ENCODE peak calls at places on chromosomes 12 and 14, in four cellular contexts. L is activated B cell treated with CpG ODN at 0.5 μM for 24 hours, I is fibroblast of lung, S is IMR-90. W is an unnamed sample.

GRCh38 chr12:109027767-109028166 is 6.9 kb upstream of the SVOP start:
- DNase-seq in L (no peak), I (peak; percentile 6), S (peak; percentile 64), W (peak; percentile 11)

GRCh38 chr14:30915596-30915995 is 41.2 kb downstream of the COCH start:
- DNase-seq in L (no peak), S (no peak), I (no peak), W (no peak)

GRCh38 chr12:78062781-78063180 is 232.1 kb downstream of the NAV3 start:
- DNase-seq in I (peak; percentile 84), L (no peak), S (peak; percentile 83), W (peak; percentile 77)

GRCh38 chr14:35215110-35215872 is 76.9 kb upstream of the PSMA6 start:
- DNase-seq in S (peak; percentile 80), I (peak; percentile 71), L (no peak), W (peak; percentile 78)

GRCh38 chr12:46152456-46152855 is 116.4 kb downstream of the SLC38A1 start:
- DNase-seq in S (no peak), I (no peak), L (no peak), W (no peak)

GRCh38 chr12:94553875-94554274 is 94.2 kb upstream of the CEP83 start:
- DNase-seq in L (no peak), S (no peak), I (no peak), W (no peak)

GRCh38 chr14:49940805-49941421 is 48.0 kb downstream of the ARF6 start:
- DNase-seq in I (peak; percentile 71), L (no peak), S (peak; percentile 64), W (peak; percentile 51)

GRCh38 chr12:39626033-39626814 is 6.6 kb upstream of the ABCD2 start:
- DNase-seq in I (no peak), L (no peak), S (no peak), W (no peak)

GRCh38 chr12:29634057-29634456 is 136.6 kb upstream of the OVCH1 start:
- DNase-seq in L (no peak), I (peak; percentile 57), S (peak; percentile 55), W (peak; percentile 78)

GRCh38 chr14:96793547-96793946 is 3.6 kb upstream of the VRK1 start:
- DNase-seq in L (no peak), S (no peak), I (peak; percentile 6), W (peak; percentile 28)

DNA sequence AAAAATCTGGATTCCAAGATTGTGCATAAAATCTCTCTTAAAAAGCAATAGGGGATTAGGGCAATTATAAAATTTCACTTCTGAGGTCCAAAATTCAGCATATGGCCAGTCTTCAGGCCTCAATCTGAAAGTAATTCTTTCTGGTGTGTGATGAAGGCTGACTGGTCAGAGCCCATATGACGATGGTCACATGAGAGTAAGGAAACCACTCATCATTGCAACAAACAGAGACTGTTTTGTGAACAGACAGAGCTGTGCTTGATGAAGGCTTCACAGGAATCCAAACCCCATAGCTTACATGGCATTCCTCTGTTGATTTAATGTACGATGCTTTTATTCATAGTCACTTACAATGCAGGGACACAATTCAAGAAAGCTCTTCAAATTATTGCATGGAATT is 238.1 kb downstream of the APAF1 start:
- DNase-seq in S (no peak), L (no peak), I (no peak), W (no peak)
- TF ChIP-seq CTCF in S (no peak), L (no peak), I (no peak), W (no peak)

DNA sequence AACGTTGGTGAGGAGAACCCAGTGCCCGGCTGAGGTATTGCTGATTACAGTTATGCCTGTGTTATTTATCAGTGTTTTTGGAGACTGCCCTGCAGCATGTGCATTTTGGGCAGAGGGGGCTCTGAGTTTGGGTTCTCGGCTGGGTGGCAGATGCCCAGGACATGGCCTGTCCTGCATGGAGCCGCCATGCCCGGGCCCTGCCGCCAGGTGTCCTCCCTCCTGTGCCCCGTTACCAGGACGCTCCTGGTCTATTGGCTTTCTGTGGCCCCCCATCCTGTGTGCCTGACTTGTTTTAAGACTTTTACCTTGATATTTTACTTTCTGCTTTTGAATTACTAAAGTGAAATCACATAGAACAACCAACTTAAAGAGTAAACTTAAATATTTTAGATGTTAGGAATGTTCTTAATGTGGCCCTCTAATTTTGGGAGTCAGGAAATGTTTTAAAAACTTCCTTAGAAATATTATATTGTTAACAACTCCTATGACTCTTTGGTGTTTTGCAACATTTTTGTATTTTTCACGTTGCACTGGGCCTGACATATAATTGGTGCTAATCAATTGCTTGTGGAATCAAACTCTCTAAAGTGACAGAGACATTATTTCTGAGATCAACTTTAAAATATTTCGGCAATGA is 51.8 kb downstream of the PRIMA1 start:
- DNase-seq in I (no peak), S (no peak), L (no peak), W (no peak)
- TF ChIP-seq CTCF in I (no peak), S (no peak), L (no peak), W (no peak)

GRCh38 chr12:56391721-56392120 is 29.1 kb upstream of the APOF start:
- DNase-seq in L (no peak), I (no peak), S (no peak), W (no peak)

GRCh38 chr12:56389215-56389850 is 26.7 kb upstream of the APOF start:
- DNase-seq in L (no peak), S (no peak), I (no peak), W (no peak)

GRCh38 chr12:56382611-56383010 is 20.0 kb upstream of the APOF start:
- DNase-seq in S (no peak), L (no peak), I (no peak), W (no peak)

GRCh38 chr12:56387152-56387551 is 24.5 kb upstream of the APOF start:
- DNase-seq in S (peak; percentile 49), I (peak; percentile 32), L (no peak), W (peak; percentile 9)

GRCh38 chr12:56385873-56386272 is 23.2 kb upstream of the APOF start:
- DNase-seq in L (no peak), I (no peak), S (no peak), W (peak; percentile 10)
- TF ChIP-seq CTCF in L (no peak), I (no peak), S (no peak), W (no peak)

GRCh38 chr12:67068204-67068731 is 200.9 kb upstream of the CAND1 start:
- DNase-seq in L (no peak), I (no peak), S (no peak), W (no peak)
- TF ChIP-seq CTCF in L (no peak), I (no peak), S (no peak), W (no peak)